ENCODE peak calls at places on chromosome 6, in eight cellular contexts. A is T-helper 22 cell; B is left cardiac atrium; R is activated naive CD4-positive, alpha-beta T cell; G is activated CD4-positive, alpha-beta T cell treated with anti-CD3 and anti-CD28 coated beads, Interleukin-2, amount 50 U/mL, for 24 hours; X is posterior vena cava; P is NCI-H1436; V is iris pigment epithelial cell. C is an unnamed sample.
A peak's percentile ranks its signal among the peaks of the same experiment; 100 is the strongest.

GRCh38 chr6:150753404-150754184 is 111.9 kb upstream of the MTHFD1L start:
- DNase-seq in A (no peak), B (no peak), R (no peak), G (no peak), X (no peak), P (no peak), V (no peak), C (no peak)

GRCh38 chr6:150567823-150568383 is 31.8 kb upstream of the PLEKHG1 start:
- DNase-seq in A (no peak), B (peak; percentile 33), R (no peak), G (no peak), X (no peak), P (no peak), V (peak; percentile 11), C (no peak)

GRCh38 chr6:70884074-70884983 is 72.5 kb downstream of the B3GAT2 start:
- DNase-seq in A (no peak), B (peak; percentile 53), R (peak; percentile 8), G (peak; percentile 9), X (peak; percentile 80), P (peak; percentile 63), V (peak; percentile 32), C (no peak)

GRCh38 chr6:159595173-159595572 is 97.9 kb downstream of the SOD2 start:
- DNase-seq in A (no peak), B (no peak), R (no peak), G (no peak), X (no peak), P (no peak), V (peak; percentile 39), C (no peak)

GRCh38 chr6:25312703-25313102 is 33.5 kb downstream of the CARMIL1 start:
- DNase-seq in A (no peak), B (no peak), R (no peak), G (no peak), X (no peak), P (no peak), V (peak; percentile 25), C (no peak)

GRCh38 chr6:38567436-38567835 is 72.3 kb downstream of the BTBD9 start:
- DNase-seq in A (no peak), B (peak; percentile 78), R (no peak), G (no peak), X (peak; percentile 92), P (peak; percentile 28), V (peak; percentile 95), C (peak; percentile 37)

GRCh38 chr6:25477006-25477590 is 174.9 kb upstream of the SCGN start:
- DNase-seq in A (no peak), B (no peak), R (no peak), G (no peak), X (no peak), P (no peak), V (peak; percentile 67), C (no peak)

GRCh38 chr6:129653229-129653628 is 56.7 kb downstream of the ARHGAP18 start:
- DNase-seq in A (no peak), B (no peak), R (no peak), G (no peak), X (no peak), P (no peak), V (no peak), C (no peak)

C was measured in omental fat pad.